ENCODE peak calls at places on chromosome 1, in seven cellular contexts. One of them, this sample, is unnamed.

GRCh38 chr1:16628361-16629111 is 15.2 kb upstream of the NBPF1 start:
- DNase-seq in astrocyte of the spinal cord: no peak
- DNase-seq in fibroblast of mammary gland: no peak
- DNase-seq in brain microvascular endothelial cell: no peak
- DNase-seq in cardiac muscle cell: no peak
- DNase-seq in kidney epithelial cell: no peak
- DNase-seq in endothelial cell of umbilical vein: no peak
- DNase-seq in this sample: no peak

GRCh38 chr1:174965006-174965971 is 34.5 kb upstream of the CACYBP start:
- DNase-seq in astrocyte of the spinal cord: no peak
- DNase-seq in fibroblast of mammary gland: no peak
- DNase-seq in brain microvascular endothelial cell: no peak
- DNase-seq in cardiac muscle cell: no peak
- DNase-seq in kidney epithelial cell: no peak
- DNase-seq in endothelial cell of umbilical vein: no peak
- DNase-seq in this sample: peak

GRCh38 chr1:156709743-156710489 is 4.5 kb upstream of the CRABP2 start:
- DNase-seq in astrocyte of the spinal cord: peak
- DNase-seq in fibroblast of mammary gland: peak
- DNase-seq in brain microvascular endothelial cell: no peak
- DNase-seq in cardiac muscle cell: no peak
- DNase-seq in kidney epithelial cell: no peak
- DNase-seq in endothelial cell of umbilical vein: peak
- DNase-seq in this sample: peak

GRCh38 chr1:243421784-243422183 is 165.9 kb downstream of the SDCCAG8 start:
- DNase-seq in astrocyte of the spinal cord: peak
- DNase-seq in fibroblast of mammary gland: peak
- DNase-seq in brain microvascular endothelial cell: peak
- DNase-seq in cardiac muscle cell: peak
- DNase-seq in kidney epithelial cell: peak
- DNase-seq in endothelial cell of umbilical vein: no peak
- DNase-seq in this sample: peak

GRCh38 chr1:150555198-150555970 is 6.2 kb downstream of the ADAMTSL4 start:
- DNase-seq in astrocyte of the spinal cord: no peak
- DNase-seq in fibroblast of mammary gland: no peak
- DNase-seq in brain microvascular endothelial cell: no peak
- DNase-seq in cardiac muscle cell: no peak
- DNase-seq in kidney epithelial cell: no peak
- DNase-seq in endothelial cell of umbilical vein: no peak
- DNase-seq in this sample: no peak

GRCh38 chr1:24641646-24642151 is 1.4 kb upstream of the SRRM1 start:
- DNase-seq in astrocyte of the spinal cord: peak
- DNase-seq in fibroblast of mammary gland: peak
- DNase-seq in brain microvascular endothelial cell: no peak
- DNase-seq in cardiac muscle cell: no peak
- DNase-seq in kidney epithelial cell: no peak
- DNase-seq in endothelial cell of umbilical vein: peak
- DNase-seq in this sample: peak

GRCh38 chr1:26887125-26887524 is 3.0 kb downstream of the GPN2 start:
- DNase-seq in astrocyte of the spinal cord: peak
- DNase-seq in fibroblast of mammary gland: peak
- DNase-seq in brain microvascular endothelial cell: peak
- DNase-seq in cardiac muscle cell: no peak
- DNase-seq in kidney epithelial cell: no peak
- DNase-seq in endothelial cell of umbilical vein: peak
- DNase-seq in this sample: peak

GRCh38 chr1:209584186-209584776 is 767 bp downstream of the CAMK1G start:
- DNase-seq in astrocyte of the spinal cord: no peak
- DNase-seq in fibroblast of mammary gland: no peak
- DNase-seq in brain microvascular endothelial cell: no peak
- DNase-seq in cardiac muscle cell: no peak
- DNase-seq in kidney epithelial cell: no peak
- DNase-seq in endothelial cell of umbilical vein: no peak
- DNase-seq in this sample: peak

GRCh38 chr1:233843523-233844204 is 60.8 kb upstream of the SLC35F3 start:
- DNase-seq in astrocyte of the spinal cord: peak
- DNase-seq in fibroblast of mammary gland: no peak
- DNase-seq in brain microvascular endothelial cell: no peak
- DNase-seq in cardiac muscle cell: no peak
- DNase-seq in kidney epithelial cell: peak
- DNase-seq in endothelial cell of umbilical vein: no peak
- DNase-seq in this sample: no peak

GRCh38 chr1:182752077-182752826 is 37.3 kb upstream of the NPL start:
- DNase-seq in astrocyte of the spinal cord: peak
- DNase-seq in fibroblast of mammary gland: peak
- DNase-seq in brain microvascular endothelial cell: no peak
- DNase-seq in cardiac muscle cell: no peak
- DNase-seq in kidney epithelial cell: peak
- DNase-seq in endothelial cell of umbilical vein: no peak
- DNase-seq in this sample: no peak

GRCh38 chr1:53968125-53968513 is 22.0 kb downstream of the LRRC42 start:
- DNase-seq in astrocyte of the spinal cord: peak
- DNase-seq in fibroblast of mammary gland: no peak
- DNase-seq in brain microvascular endothelial cell: peak
- DNase-seq in cardiac muscle cell: no peak
- DNase-seq in kidney epithelial cell: no peak
- DNase-seq in endothelial cell of umbilical vein: no peak
- DNase-seq in this sample: peak

GRCh38 chr1:145990249-145991097 is 5.9 kb downstream of the TXNIP start:
- DNase-seq in astrocyte of the spinal cord: no peak
- DNase-seq in fibroblast of mammary gland: peak
- DNase-seq in brain microvascular endothelial cell: no peak
- DNase-seq in cardiac muscle cell: no peak
- DNase-seq in kidney epithelial cell: no peak
- DNase-seq in endothelial cell of umbilical vein: no peak
- DNase-seq in this sample: peak

GRCh38 chr1:145935708-145936107 is 8.4 kb upstream of the RBM8A start:
- DNase-seq in astrocyte of the spinal cord: no peak
- DNase-seq in fibroblast of mammary gland: no peak
- DNase-seq in brain microvascular endothelial cell: no peak
- DNase-seq in cardiac muscle cell: no peak
- DNase-seq in kidney epithelial cell: no peak
- DNase-seq in endothelial cell of umbilical vein: no peak
- DNase-seq in this sample: no peak

GRCh38 chr1:50929376-50929958 is 30.6 kb downstream of the FAF1 start:
- DNase-seq in astrocyte of the spinal cord: peak
- DNase-seq in fibroblast of mammary gland: peak
- DNase-seq in brain microvascular endothelial cell: no peak
- DNase-seq in cardiac muscle cell: peak
- DNase-seq in kidney epithelial cell: peak
- DNase-seq in endothelial cell of umbilical vein: peak
- DNase-seq in this sample: peak

GRCh38 chr1:24337455-24337854 is 18.3 kb downstream of the GRHL3 start:
- DNase-seq in astrocyte of the spinal cord: no peak
- DNase-seq in fibroblast of mammary gland: no peak
- DNase-seq in brain microvascular endothelial cell: no peak
- DNase-seq in cardiac muscle cell: no peak
- DNase-seq in kidney epithelial cell: no peak
- DNase-seq in endothelial cell of umbilical vein: no peak
- DNase-seq in this sample: no peak

GRCh38 chr1:228958121-228958520 is 222.8 kb downstream of the RHOU start:
- DNase-seq in astrocyte of the spinal cord: no peak
- DNase-seq in fibroblast of mammary gland: no peak
- DNase-seq in brain microvascular endothelial cell: no peak
- DNase-seq in cardiac muscle cell: no peak
- DNase-seq in kidney epithelial cell: no peak
- DNase-seq in endothelial cell of umbilical vein: no peak
- DNase-seq in this sample: peak

GRCh38 chr1:31598980-31599379 is 18.5 kb upstream of the HCRTR1 start:
- DNase-seq in astrocyte of the spinal cord: no peak
- DNase-seq in fibroblast of mammary gland: no peak
- DNase-seq in brain microvascular endothelial cell: no peak
- DNase-seq in cardiac muscle cell: no peak
- DNase-seq in kidney epithelial cell: no peak
- DNase-seq in endothelial cell of umbilical vein: no peak
- DNase-seq in this sample: no peak

GRCh38 chr1:207910678-207911354 is at the start of gene CD34:
- DNase-seq in astrocyte of the spinal cord: no peak
- DNase-seq in fibroblast of mammary gland: no peak
- DNase-seq in brain microvascular endothelial cell: no peak
- DNase-seq in cardiac muscle cell: peak
- DNase-seq in kidney epithelial cell: no peak
- DNase-seq in endothelial cell of umbilical vein: peak
- DNase-seq in this sample: no peak

GRCh38 chr1:8113257-8114220 is 87.4 kb upstream of the ERRFI1 start:
- DNase-seq in astrocyte of the spinal cord: no peak
- DNase-seq in fibroblast of mammary gland: peak
- DNase-seq in brain microvascular endothelial cell: no peak
- DNase-seq in cardiac muscle cell: no peak
- DNase-seq in kidney epithelial cell: no peak
- DNase-seq in endothelial cell of umbilical vein: peak
- DNase-seq in this sample: peak
- TF ChIP-seq CTCF in astrocyte of the spinal cord: no peak
- TF ChIP-seq CTCF in fibroblast of mammary gland: no peak
- TF ChIP-seq CTCF in brain microvascular endothelial cell: peak
- TF ChIP-seq CTCF in cardiac muscle cell: no peak
- TF ChIP-seq CTCF in kidney epithelial cell: no peak
- TF ChIP-seq CTCF in endothelial cell of umbilical vein: no peak
- TF ChIP-seq CTCF in this sample: peak

GRCh38 chr1:58814251-58815068 is 30.6 kb upstream of the JUN start:
- DNase-seq in astrocyte of the spinal cord: no peak
- DNase-seq in fibroblast of mammary gland: peak
- DNase-seq in brain microvascular endothelial cell: peak
- DNase-seq in cardiac muscle cell: no peak
- DNase-seq in kidney epithelial cell: no peak
- DNase-seq in endothelial cell of umbilical vein: peak
- DNase-seq in this sample: no peak

GRCh38 chr1:58813361-58813760 is 29.5 kb upstream of the JUN start:
- DNase-seq in astrocyte of the spinal cord: no peak
- DNase-seq in fibroblast of mammary gland: no peak
- DNase-seq in brain microvascular endothelial cell: no peak
- DNase-seq in cardiac muscle cell: no peak
- DNase-seq in kidney epithelial cell: no peak
- DNase-seq in endothelial cell of umbilical vein: no peak
- DNase-seq in this sample: no peak

GRCh38 chr1:58812468-58812867 is 28.6 kb upstream of the JUN start:
- DNase-seq in astrocyte of the spinal cord: no peak
- DNase-seq in fibroblast of mammary gland: no peak
- DNase-seq in brain microvascular endothelial cell: no peak
- DNase-seq in cardiac muscle cell: no peak
- DNase-seq in kidney epithelial cell: no peak
- DNase-seq in endothelial cell of umbilical vein: peak
- DNase-seq in this sample: peak

GRCh38 chr1:58812926-58813325 is 29.1 kb upstream of the JUN start:
- DNase-seq in astrocyte of the spinal cord: no peak
- DNase-seq in fibroblast of mammary gland: no peak
- DNase-seq in brain microvascular endothelial cell: no peak
- DNase-seq in cardiac muscle cell: no peak
- DNase-seq in kidney epithelial cell: no peak
- DNase-seq in endothelial cell of umbilical vein: no peak
- DNase-seq in this sample: peak

DNA sequence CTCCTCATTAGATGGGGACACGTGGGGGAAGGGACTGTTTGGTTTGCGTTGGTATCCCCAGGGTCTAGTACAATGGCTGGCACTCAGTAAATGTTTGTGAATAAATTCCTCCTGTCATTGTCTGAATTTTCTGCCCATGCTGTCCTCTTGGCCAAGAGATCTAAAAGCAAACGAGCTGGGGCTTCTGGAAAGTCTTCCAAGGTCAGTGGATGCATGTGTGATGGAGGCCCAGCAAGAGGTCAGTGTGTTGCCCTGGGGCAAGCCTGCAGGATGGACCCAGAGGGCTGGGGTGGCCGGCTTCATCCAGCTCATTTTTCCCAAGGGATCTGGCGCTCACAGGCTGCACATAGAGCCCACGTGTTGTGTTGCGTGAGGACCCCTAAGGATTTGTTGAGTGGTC is 30.0 kb upstream of the JUN start:
- DNase-seq in astrocyte of the spinal cord: no peak
- DNase-seq in fibroblast of mammary gland: no peak
- DNase-seq in brain microvascular endothelial cell: no peak
- DNase-seq in cardiac muscle cell: no peak
- DNase-seq in kidney epithelial cell: no peak
- DNase-seq in endothelial cell of umbilical vein: no peak
- DNase-seq in this sample: no peak
- H3K4me3 ChIP-seq in astrocyte of the spinal cord: no peak
- H3K4me3 ChIP-seq in fibroblast of mammary gland: no peak
- H3K4me3 ChIP-seq in brain microvascular endothelial cell: no peak
- H3K4me3 ChIP-seq in cardiac muscle cell: no peak
- H3K4me3 ChIP-seq in kidney epithelial cell: no peak
- H3K4me3 ChIP-seq in endothelial cell of umbilical vein: no peak
- H3K4me3 ChIP-seq in this sample: no peak

DNA sequence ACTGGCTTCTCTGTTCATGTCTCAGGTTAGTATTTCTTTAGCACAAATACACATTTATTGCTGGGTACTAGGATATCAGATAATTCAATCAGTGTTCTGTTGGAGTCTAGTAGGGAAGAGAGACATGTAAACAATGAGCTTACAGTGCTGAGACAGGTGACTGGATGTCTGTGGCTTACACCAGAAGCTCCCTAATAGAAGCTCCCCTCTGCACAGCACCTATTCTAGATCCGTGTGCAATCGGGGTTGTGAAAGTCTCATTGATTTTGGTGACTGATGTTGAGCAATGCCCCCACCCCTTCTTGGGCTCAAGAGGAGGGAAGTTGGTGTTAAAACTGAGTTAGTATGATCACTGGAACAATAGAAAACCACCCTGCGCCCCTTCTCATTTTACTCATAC is 279.2 kb downstream of the RPS6KC1 start:
- DNase-seq in astrocyte of the spinal cord: no peak
- DNase-seq in fibroblast of mammary gland: no peak
- DNase-seq in brain microvascular endothelial cell: no peak
- DNase-seq in cardiac muscle cell: no peak
- DNase-seq in kidney epithelial cell: no peak
- DNase-seq in endothelial cell of umbilical vein: no peak
- DNase-seq in this sample: no peak
- TF ChIP-seq CTCF in astrocyte of the spinal cord: no peak
- TF ChIP-seq CTCF in fibroblast of mammary gland: no peak
- TF ChIP-seq CTCF in brain microvascular endothelial cell: no peak
- TF ChIP-seq CTCF in cardiac muscle cell: no peak
- TF ChIP-seq CTCF in kidney epithelial cell: no peak
- TF ChIP-seq CTCF in endothelial cell of umbilical vein: no peak
- TF ChIP-seq CTCF in this sample: no peak

GRCh38 chr1:74728736-74729135 is 4.1 kb downstream of the CRYZ start:
- DNase-seq in astrocyte of the spinal cord: no peak
- DNase-seq in fibroblast of mammary gland: peak
- DNase-seq in brain microvascular endothelial cell: no peak
- DNase-seq in cardiac muscle cell: no peak
- DNase-seq in kidney epithelial cell: no peak
- DNase-seq in endothelial cell of umbilical vein: no peak
- DNase-seq in this sample: peak

GRCh38 chr1:74733616-74734484 is 898 bp downstream of the TYW3 start:
- DNase-seq in astrocyte of the spinal cord: peak
- DNase-seq in fibroblast of mammary gland: peak
- DNase-seq in brain microvascular endothelial cell: peak
- DNase-seq in cardiac muscle cell: peak
- DNase-seq in kidney epithelial cell: peak
- DNase-seq in endothelial cell of umbilical vein: peak
- DNase-seq in this sample: peak

GRCh38 chr1:74729741-74730478 is 2.9 kb downstream of the CRYZ start:
- DNase-seq in astrocyte of the spinal cord: peak
- DNase-seq in fibroblast of mammary gland: peak
- DNase-seq in brain microvascular endothelial cell: peak
- DNase-seq in cardiac muscle cell: no peak
- DNase-seq in kidney epithelial cell: peak
- DNase-seq in endothelial cell of umbilical vein: no peak
- DNase-seq in this sample: peak

GRCh38 chr1:74732960-74733615 is at the start of the genes CRYZ and TYW3:
- DNase-seq in astrocyte of the spinal cord: peak
- DNase-seq in fibroblast of mammary gland: peak
- DNase-seq in brain microvascular endothelial cell: peak
- DNase-seq in cardiac muscle cell: peak
- DNase-seq in kidney epithelial cell: peak
- DNase-seq in endothelial cell of umbilical vein: peak
- DNase-seq in this sample: peak

GRCh38 chr1:74731399-74732052 is 1.3 kb downstream of the CRYZ start:
- DNase-seq in astrocyte of the spinal cord: no peak
- DNase-seq in fibroblast of mammary gland: peak
- DNase-seq in brain microvascular endothelial cell: no peak
- DNase-seq in cardiac muscle cell: no peak
- DNase-seq in kidney epithelial cell: peak
- DNase-seq in endothelial cell of umbilical vein: peak
- DNase-seq in this sample: peak
- H3K4me3 ChIP-seq in astrocyte of the spinal cord: peak
- H3K4me3 ChIP-seq in fibroblast of mammary gland: peak
- H3K4me3 ChIP-seq in brain microvascular endothelial cell: peak
- H3K4me3 ChIP-seq in cardiac muscle cell: peak
- H3K4me3 ChIP-seq in kidney epithelial cell: peak
- H3K4me3 ChIP-seq in endothelial cell of umbilical vein: no peak
- H3K4me3 ChIP-seq in this sample: peak